ENCODE peak calls at places on chromosomes 13 and 19, in seven cellular contexts. One of them, this sample, is unnamed.

GRCh38 chr13:43273362-43273761 is 250.0 kb downstream of the DNAJC15 start:
- DNase-seq in PC-9: no peak
- DNase-seq in globus pallidus: no peak
- DNase-seq in AG04450: no peak
- DNase-seq in mammary epithelial cell: peak
- DNase-seq in occipital lobe: no peak
- DNase-seq in A549: no peak
- DNase-seq in this sample: no peak

GRCh38 chr13:113768018-113768905 is 9.2 kb downstream of the TMEM255B start:
- DNase-seq in globus pallidus: no peak
- DNase-seq in A549: no peak
- DNase-seq in PC-9: no peak
- DNase-seq in mammary epithelial cell: no peak
- DNase-seq in AG04450: no peak
- DNase-seq in occipital lobe: no peak
- DNase-seq in this sample: no peak

GRCh38 chr13:114339779-114340534 is 25.7 kb downstream of the CHAMP1 start:
- DNase-seq in globus pallidus: peak
- DNase-seq in occipital lobe: no peak
- DNase-seq in PC-9: peak
- DNase-seq in A549: peak
- DNase-seq in mammary epithelial cell: peak
- DNase-seq in AG04450: no peak
- DNase-seq in this sample: peak

GRCh38 chr13:100075700-100076587 is 12.9 kb upstream of the PCCA start:
- DNase-seq in globus pallidus: no peak
- DNase-seq in occipital lobe: no peak
- DNase-seq in mammary epithelial cell: no peak
- DNase-seq in A549: no peak
- DNase-seq in AG04450: no peak
- DNase-seq in PC-9: no peak
- DNase-seq in this sample: no peak

GRCh38 chr13:80070024-80070703 is 270.8 kb downstream of the SPRY2 start:
- DNase-seq in AG04450: no peak
- DNase-seq in PC-9: no peak
- DNase-seq in A549: no peak
- DNase-seq in mammary epithelial cell: no peak
- DNase-seq in occipital lobe: no peak
- DNase-seq in globus pallidus: no peak
- DNase-seq in this sample: no peak

GRCh38 chr19:42207767-42208259 is 9.7 kb downstream of the DEDD2 start:
- DNase-seq in mammary epithelial cell: peak
- DNase-seq in PC-9: peak
- DNase-seq in occipital lobe: peak
- DNase-seq in AG04450: peak
- DNase-seq in A549: peak
- DNase-seq in globus pallidus: no peak
- DNase-seq in this sample: no peak

GRCh38 chr19:1756264-1756663 is 3.0 kb downstream of the ONECUT3 start:
- DNase-seq in A549: no peak
- DNase-seq in globus pallidus: no peak
- DNase-seq in mammary epithelial cell: no peak
- DNase-seq in AG04450: no peak
- DNase-seq in PC-9: no peak
- DNase-seq in occipital lobe: no peak
- DNase-seq in this sample: no peak

GRCh38 chr19:15038304-15038703 is 11.0 kb upstream of the CASP14 start:
- DNase-seq in AG04450: no peak
- DNase-seq in PC-9: peak
- DNase-seq in A549: no peak
- DNase-seq in globus pallidus: peak
- DNase-seq in occipital lobe: no peak
- DNase-seq in mammary epithelial cell: peak
- DNase-seq in this sample: no peak

GRCh38 chr19:2867025-2867991 is at the start of gene ZNF556:
- DNase-seq in AG04450: no peak
- DNase-seq in A549: peak
- DNase-seq in globus pallidus: peak
- DNase-seq in PC-9: peak
- DNase-seq in mammary epithelial cell: no peak
- DNase-seq in occipital lobe: no peak
- DNase-seq in this sample: peak

GRCh38 chr13:102911336-102911735 is 65.5 kb downstream of the ERCC5 start:
- DNase-seq in A549: no peak
- DNase-seq in AG04450: no peak
- DNase-seq in occipital lobe: no peak
- DNase-seq in globus pallidus: no peak
- DNase-seq in mammary epithelial cell: peak
- DNase-seq in PC-9: peak
- DNase-seq in this sample: peak

GRCh38 chr19:11400695-11401291 is 16.7 kb upstream of the EPOR start:
- DNase-seq in globus pallidus: no peak
- DNase-seq in occipital lobe: no peak
- DNase-seq in A549: no peak
- DNase-seq in AG04450: no peak
- DNase-seq in mammary epithelial cell: no peak
- DNase-seq in PC-9: no peak
- DNase-seq in this sample: no peak

GRCh38 chr19:18290250-18291018 is 9.0 kb upstream of the JUND start:
- DNase-seq in globus pallidus: no peak
- DNase-seq in mammary epithelial cell: no peak
- DNase-seq in AG04450: no peak
- DNase-seq in PC-9: no peak
- DNase-seq in A549: no peak
- DNase-seq in occipital lobe: no peak
- DNase-seq in this sample: no peak

GRCh38 chr19:12140545-12141404 is 625 bp upstream of the ZNF20 start:
- DNase-seq in occipital lobe: peak
- DNase-seq in A549: peak
- DNase-seq in mammary epithelial cell: peak
- DNase-seq in globus pallidus: peak
- DNase-seq in AG04450: peak
- DNase-seq in PC-9: peak
- DNase-seq in this sample: peak

GRCh38 chr13:45178349-45179142 is 22.3 kb downstream of the KCTD4 start:
- DNase-seq in occipital lobe: no peak
- DNase-seq in globus pallidus: peak
- DNase-seq in mammary epithelial cell: no peak
- DNase-seq in PC-9: no peak
- DNase-seq in AG04450: peak
- DNase-seq in A549: peak
- DNase-seq in this sample: no peak

GRCh38 chr19:21023901-21024300 is 3.4 kb downstream of the ZNF430 start:
- DNase-seq in AG04450: no peak
- DNase-seq in PC-9: no peak
- DNase-seq in mammary epithelial cell: peak
- DNase-seq in occipital lobe: no peak
- DNase-seq in globus pallidus: no peak
- DNase-seq in A549: no peak
- DNase-seq in this sample: no peak

GRCh38 chr13:43751624-43752023 is 35.1 kb downstream of the ENOX1 start:
- DNase-seq in AG04450: no peak
- DNase-seq in globus pallidus: no peak
- DNase-seq in A549: no peak
- DNase-seq in PC-9: no peak
- DNase-seq in occipital lobe: no peak
- DNase-seq in mammary epithelial cell: no peak
- DNase-seq in this sample: no peak

GRCh38 chr13:98216135-98216565 is 39.1 kb upstream of the RNF113B start:
- DNase-seq in occipital lobe: no peak
- DNase-seq in PC-9: peak
- DNase-seq in globus pallidus: no peak
- DNase-seq in AG04450: peak
- DNase-seq in mammary epithelial cell: peak
- DNase-seq in A549: peak
- DNase-seq in this sample: no peak

GRCh38 chr13:35747594-35747993 is 271.1 kb upstream of the MAB21L1 start:
- DNase-seq in PC-9: no peak
- DNase-seq in A549: no peak
- DNase-seq in AG04450: no peak
- DNase-seq in globus pallidus: no peak
- DNase-seq in occipital lobe: no peak
- DNase-seq in mammary epithelial cell: no peak
- DNase-seq in this sample: no peak

GRCh38 chr19:13033819-13034611 is 38.7 kb downstream of the NFIX start:
- DNase-seq in globus pallidus: peak
- DNase-seq in A549: peak
- DNase-seq in AG04450: no peak
- DNase-seq in PC-9: no peak
- DNase-seq in occipital lobe: peak
- DNase-seq in mammary epithelial cell: peak
- DNase-seq in this sample: no peak

GRCh38 chr19:58428617-58429016 is 11.3 kb downstream of the ZNF132 start:
- DNase-seq in AG04450: no peak
- DNase-seq in occipital lobe: no peak
- DNase-seq in mammary epithelial cell: peak
- DNase-seq in globus pallidus: no peak
- DNase-seq in PC-9: no peak
- DNase-seq in A549: no peak
- DNase-seq in this sample: no peak

GRCh38 chr19:728011-728410 is 19.3 kb downstream of the PALM start:
- DNase-seq in globus pallidus: no peak
- DNase-seq in occipital lobe: no peak
- DNase-seq in A549: no peak
- DNase-seq in mammary epithelial cell: no peak
- DNase-seq in PC-9: no peak
- DNase-seq in AG04450: no peak
- DNase-seq in this sample: no peak

GRCh38 chr13:31431722-31432137 is 232.0 kb downstream of the B3GLCT start:
- DNase-seq in globus pallidus: no peak
- DNase-seq in AG04450: no peak
- DNase-seq in A549: peak
- DNase-seq in PC-9: no peak
- DNase-seq in occipital lobe: peak
- DNase-seq in mammary epithelial cell: peak
- DNase-seq in this sample: peak

GRCh38 chr19:47779524-47780214 is 1.2 kb downstream of the SELENOW start:
- DNase-seq in PC-9: no peak
- DNase-seq in mammary epithelial cell: no peak
- DNase-seq in globus pallidus: no peak
- DNase-seq in AG04450: no peak
- DNase-seq in A549: no peak
- DNase-seq in occipital lobe: peak
- DNase-seq in this sample: no peak

GRCh38 chr19:13076320-13076719 is 26.3 kb downstream of the LYL1 start:
- DNase-seq in A549: no peak
- DNase-seq in globus pallidus: no peak
- DNase-seq in AG04450: no peak
- DNase-seq in mammary epithelial cell: no peak
- DNase-seq in PC-9: no peak
- DNase-seq in occipital lobe: no peak
- DNase-seq in this sample: no peak

GRCh38 chr13:109773276-109773675 is 13.1 kb downstream of the IRS2 start:
- DNase-seq in mammary epithelial cell: peak
- DNase-seq in occipital lobe: no peak
- DNase-seq in AG04450: no peak
- DNase-seq in globus pallidus: no peak
- DNase-seq in A549: peak
- DNase-seq in PC-9: peak
- DNase-seq in this sample: no peak

GRCh38 chr19:16118489-16119033 is 6.9 kb downstream of the RAB8A start:
- DNase-seq in AG04450: no peak
- DNase-seq in A549: no peak
- DNase-seq in occipital lobe: no peak
- DNase-seq in globus pallidus: peak
- DNase-seq in PC-9: no peak
- DNase-seq in mammary epithelial cell: no peak
- DNase-seq in this sample: no peak

GRCh38 chr19:39342647-39343305 is 555 bp downstream of the SAMD4B start:
- DNase-seq in globus pallidus: no peak
- DNase-seq in AG04450: no peak
- DNase-seq in PC-9: no peak
- DNase-seq in occipital lobe: no peak
- DNase-seq in A549: no peak
- DNase-seq in mammary epithelial cell: no peak
- DNase-seq in this sample: peak

GRCh38 chr19:13842294-13843103 is 34.4 kb upstream of the NANOS3 start:
- DNase-seq in A549: peak
- DNase-seq in mammary epithelial cell: peak
- DNase-seq in globus pallidus: peak
- DNase-seq in AG04450: no peak
- DNase-seq in PC-9: peak
- DNase-seq in occipital lobe: no peak
- DNase-seq in this sample: peak

GRCh38 chr13:37143901-37144300 is 38.4 kb upstream of the CSNK1A1L start:
- DNase-seq in globus pallidus: no peak
- DNase-seq in AG04450: no peak
- DNase-seq in occipital lobe: no peak
- DNase-seq in mammary epithelial cell: no peak
- DNase-seq in PC-9: no peak
- DNase-seq in A549: no peak
- DNase-seq in this sample: no peak

GRCh38 chr13:76672422-76672821 is 213.8 kb downstream of the KCTD12 start:
- DNase-seq in PC-9: no peak
- DNase-seq in globus pallidus: no peak
- DNase-seq in AG04450: no peak
- DNase-seq in occipital lobe: no peak
- DNase-seq in A549: no peak
- DNase-seq in mammary epithelial cell: peak
- DNase-seq in this sample: no peak

GRCh38 chr19:57280913-57281425 is 684 bp downstream of the ZNF460 start:
- DNase-seq in globus pallidus: no peak
- DNase-seq in PC-9: peak
- DNase-seq in mammary epithelial cell: peak
- DNase-seq in A549: peak
- DNase-seq in AG04450: no peak
- DNase-seq in occipital lobe: no peak
- DNase-seq in this sample: no peak